ENCODE peak calls at places on chromosomes 6 and 20, in six cellular contexts. One of them, this sample, is unnamed.

GRCh38 chr6:169241688-169242350 is 11.8 kb downstream of the THBS2 start:
- DNase-seq in A549: no peak
- DNase-seq in stomach: no peak
- DNase-seq in CD8-positive, alpha-beta T cell: no peak
- DNase-seq in trophoblast cell: no peak
- DNase-seq in ovary: no peak
- DNase-seq in this sample: no peak

GRCh38 chr6:140462495-140463311 is 1088.3 kb upstream of the CITED2 start:
- DNase-seq in A549: no peak
- DNase-seq in stomach: no peak
- DNase-seq in CD8-positive, alpha-beta T cell: no peak
- DNase-seq in trophoblast cell: peak; percentile 69
- DNase-seq in ovary: no peak
- DNase-seq in this sample: no peak

GRCh38 chr6:15389759-15390723 is 144.2 kb downstream of the JARID2 start:
- DNase-seq in A549: peak; percentile 25
- DNase-seq in stomach: no peak
- DNase-seq in CD8-positive, alpha-beta T cell: peak; percentile 33
- DNase-seq in trophoblast cell: no peak
- DNase-seq in ovary: no peak
- DNase-seq in this sample: peak; percentile 33

GRCh38 chr6:120147218-120147871 is 797.8 kb upstream of the MAN1A1 start:
- DNase-seq in A549: no peak
- DNase-seq in stomach: no peak
- DNase-seq in CD8-positive, alpha-beta T cell: no peak
- DNase-seq in trophoblast cell: peak; percentile 3
- DNase-seq in ovary: no peak
- DNase-seq in this sample: no peak

GRCh38 chr6:16766836-16767745 is 5.8 kb upstream of the ATXN1 start:
- DNase-seq in A549: no peak
- DNase-seq in stomach: no peak
- DNase-seq in CD8-positive, alpha-beta T cell: no peak
- DNase-seq in trophoblast cell: no peak
- DNase-seq in ovary: no peak
- DNase-seq in this sample: no peak

GRCh38 chr20:50810842-50811241 is 16.0 kb downstream of the BCAS4 start:
- DNase-seq in A549: no peak
- DNase-seq in stomach: no peak
- DNase-seq in CD8-positive, alpha-beta T cell: no peak
- DNase-seq in trophoblast cell: no peak
- DNase-seq in ovary: no peak
- DNase-seq in this sample: no peak

GRCh38 chr6:143634486-143634885 is 43.3 kb upstream of the PHACTR2 start:
- DNase-seq in A549: no peak
- DNase-seq in stomach: no peak
- DNase-seq in CD8-positive, alpha-beta T cell: no peak
- DNase-seq in trophoblast cell: peak; percentile 65
- DNase-seq in ovary: no peak
- DNase-seq in this sample: no peak

GRCh38 chr20:44641305-44641704 is 10.2 kb downstream of the ADA start:
- DNase-seq in A549: no peak
- DNase-seq in stomach: no peak
- DNase-seq in CD8-positive, alpha-beta T cell: no peak
- DNase-seq in trophoblast cell: no peak
- DNase-seq in ovary: no peak
- DNase-seq in this sample: no peak

GRCh38 chr6:49497308-49497707 is 2.4 kb upstream of the GLYATL3 start:
- DNase-seq in A549: no peak
- DNase-seq in stomach: no peak
- DNase-seq in CD8-positive, alpha-beta T cell: no peak
- DNase-seq in trophoblast cell: no peak
- DNase-seq in ovary: no peak
- DNase-seq in this sample: no peak

GRCh38 chr20:5612476-5613291 is 137.5 kb upstream of the SHLD1 start:
- DNase-seq in A549: no peak
- DNase-seq in stomach: no peak
- DNase-seq in CD8-positive, alpha-beta T cell: no peak
- DNase-seq in trophoblast cell: no peak
- DNase-seq in ovary: no peak
- DNase-seq in this sample: no peak

GRCh38 chr6:86937219-86938079 is at the start of gene HTR1E:
- DNase-seq in A549: peak; percentile 15
- DNase-seq in stomach: peak; percentile 79
- DNase-seq in CD8-positive, alpha-beta T cell: no peak
- DNase-seq in trophoblast cell: peak; percentile 35
- DNase-seq in ovary: peak; percentile 72
- DNase-seq in this sample: no peak

GRCh38 chr6:80174931-80175572 is 68.6 kb downstream of the BCKDHB start:
- DNase-seq in A549: no peak
- DNase-seq in stomach: no peak
- DNase-seq in CD8-positive, alpha-beta T cell: no peak
- DNase-seq in trophoblast cell: no peak
- DNase-seq in ovary: no peak
- DNase-seq in this sample: no peak

GRCh38 chr20:10651227-10651990 is 22.4 kb downstream of the JAG1 start:
- DNase-seq in A549: no peak
- DNase-seq in stomach: no peak
- DNase-seq in CD8-positive, alpha-beta T cell: no peak
- DNase-seq in trophoblast cell: no peak
- DNase-seq in ovary: peak; percentile 20
- DNase-seq in this sample: no peak

GRCh38 chr6:22236626-22237414 is 60.0 kb downstream of the PRL start:
- DNase-seq in A549: peak; percentile 55
- DNase-seq in stomach: no peak
- DNase-seq in CD8-positive, alpha-beta T cell: no peak
- DNase-seq in trophoblast cell: no peak
- DNase-seq in ovary: no peak
- DNase-seq in this sample: no peak

GRCh38 chr6:92122746-92123145 is 1296.6 kb downstream of the EPHA7 start:
- DNase-seq in A549: no peak
- DNase-seq in stomach: no peak
- DNase-seq in CD8-positive, alpha-beta T cell: no peak
- DNase-seq in trophoblast cell: no peak
- DNase-seq in ovary: no peak
- DNase-seq in this sample: no peak

GRCh38 chr20:14617123-14617522 is 279.7 kb upstream of the FLRT3 start:
- DNase-seq in A549: peak; percentile 21
- DNase-seq in stomach: no peak
- DNase-seq in CD8-positive, alpha-beta T cell: no peak
- DNase-seq in trophoblast cell: no peak
- DNase-seq in ovary: no peak
- DNase-seq in this sample: no peak

GRCh38 chr6:167129588-167129987 is 6.7 kb downstream of the CCR6 start:
- DNase-seq in A549: no peak
- DNase-seq in stomach: no peak
- DNase-seq in CD8-positive, alpha-beta T cell: no peak
- DNase-seq in trophoblast cell: no peak
- DNase-seq in ovary: no peak
- DNase-seq in this sample: no peak

GRCh38 chr6:83847179-83847578 is 6.0 kb upstream of the RIPPLY2 start:
- DNase-seq in A549: no peak
- DNase-seq in stomach: no peak
- DNase-seq in CD8-positive, alpha-beta T cell: no peak
- DNase-seq in trophoblast cell: no peak
- DNase-seq in ovary: no peak
- DNase-seq in this sample: no peak

GRCh38 chr6:44851176-44851575 is 463.7 kb downstream of the CDC5L start:
- DNase-seq in A549: no peak
- DNase-seq in stomach: no peak
- DNase-seq in CD8-positive, alpha-beta T cell: no peak
- DNase-seq in trophoblast cell: no peak
- DNase-seq in ovary: no peak
- DNase-seq in this sample: no peak

GRCh38 chr6:75481936-75482593 is 11.5 kb downstream of the FILIP1 start:
- DNase-seq in A549: no peak
- DNase-seq in stomach: no peak
- DNase-seq in CD8-positive, alpha-beta T cell: no peak
- DNase-seq in trophoblast cell: no peak
- DNase-seq in ovary: no peak
- DNase-seq in this sample: no peak

GRCh38 chr20:24332956-24333355 is 136.5 kb upstream of the SYNDIG1 start:
- DNase-seq in A549: no peak
- DNase-seq in stomach: no peak
- DNase-seq in CD8-positive, alpha-beta T cell: no peak
- DNase-seq in trophoblast cell: no peak
- DNase-seq in ovary: no peak
- DNase-seq in this sample: no peak

GRCh38 chr20:58481541-58482021 is 33.6 kb downstream of the APCDD1L start:
- DNase-seq in A549: peak; percentile 15
- DNase-seq in stomach: peak; percentile 42
- DNase-seq in CD8-positive, alpha-beta T cell: peak; percentile 32
- DNase-seq in trophoblast cell: no peak
- DNase-seq in ovary: no peak
- DNase-seq in this sample: peak; percentile 73

GRCh38 chr20:56783826-56784225 is 154.7 kb downstream of the TFAP2C start:
- DNase-seq in A549: no peak
- DNase-seq in stomach: no peak
- DNase-seq in CD8-positive, alpha-beta T cell: no peak
- DNase-seq in trophoblast cell: no peak
- DNase-seq in ovary: no peak
- DNase-seq in this sample: no peak

GRCh38 chr20:56788671-56789610 is 159.8 kb downstream of the TFAP2C start:
- DNase-seq in A549: no peak
- DNase-seq in stomach: no peak
- DNase-seq in CD8-positive, alpha-beta T cell: no peak
- DNase-seq in trophoblast cell: no peak
- DNase-seq in ovary: no peak
- DNase-seq in this sample: no peak

GRCh38 chr20:56781108-56781739 is 152.1 kb downstream of the TFAP2C start:
- DNase-seq in A549: no peak
- DNase-seq in stomach: no peak
- DNase-seq in CD8-positive, alpha-beta T cell: no peak
- DNase-seq in trophoblast cell: no peak
- DNase-seq in ovary: no peak
- DNase-seq in this sample: no peak

GRCh38 chr20:56788041-56788670 is 159.1 kb downstream of the TFAP2C start:
- DNase-seq in A549: peak; percentile 86
- DNase-seq in stomach: no peak
- DNase-seq in CD8-positive, alpha-beta T cell: no peak
- DNase-seq in trophoblast cell: peak; percentile 88
- DNase-seq in ovary: no peak
- DNase-seq in this sample: no peak

GRCh38 chr20:56786503-56786902 is 157.4 kb downstream of the TFAP2C start:
- DNase-seq in A549: no peak
- DNase-seq in stomach: no peak
- DNase-seq in CD8-positive, alpha-beta T cell: no peak
- DNase-seq in trophoblast cell: no peak
- DNase-seq in ovary: no peak
- DNase-seq in this sample: no peak
- H3K27ac ChIP-seq in A549: peak overlapping the region; percentile 96
- H3K27ac ChIP-seq in stomach: no peak overlapping the region
- H3K27ac ChIP-seq in CD8-positive, alpha-beta T cell: no peak overlapping the region
- H3K27ac ChIP-seq in trophoblast cell: no peak overlapping the region
- H3K27ac ChIP-seq in ovary: no peak overlapping the region
- H3K27ac ChIP-seq in this sample: no peak overlapping the region

DNA sequence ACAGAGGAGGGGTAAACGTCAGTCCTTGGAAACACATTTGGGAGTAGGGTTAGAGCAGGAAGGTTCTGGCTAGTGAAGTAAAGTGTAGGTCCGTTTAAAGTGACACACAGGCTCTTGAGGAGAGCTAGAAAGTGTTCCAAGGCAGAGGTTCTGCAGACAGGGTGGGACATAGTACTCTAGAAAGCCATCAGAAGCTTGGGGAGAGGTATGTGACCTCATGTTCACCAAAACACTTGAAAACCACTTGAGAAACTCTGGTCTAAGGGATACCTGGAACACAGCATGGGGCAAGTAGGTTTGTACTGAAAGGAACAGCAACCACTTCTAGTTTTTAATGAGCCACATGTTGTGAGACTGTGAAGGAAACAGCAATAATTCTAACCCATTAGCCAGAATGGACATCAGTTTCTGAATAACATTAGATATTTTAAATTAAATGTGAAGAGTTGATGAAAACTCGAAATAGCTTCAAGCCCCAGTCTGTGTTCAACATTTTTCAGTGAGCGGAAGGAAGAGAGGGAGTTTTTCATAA is 49.0 kb downstream of the SOBP start:
- DNase-seq in A549: no peak
- DNase-seq in stomach: no peak
- DNase-seq in CD8-positive, alpha-beta T cell: no peak
- DNase-seq in trophoblast cell: no peak
- DNase-seq in ovary: no peak
- DNase-seq in this sample: no peak
- H3K4me1 ChIP-seq in A549: peaks cover 16% of the 10 kb centered on the region
- H3K4me1 ChIP-seq in stomach: peaks cover 4% of the 10 kb centered on the region
- H3K4me1 ChIP-seq in CD8-positive, alpha-beta T cell: no peaks in the 10 kb centered on the region
- H3K4me1 ChIP-seq in trophoblast cell: no peaks in the 10 kb centered on the region
- H3K4me1 ChIP-seq in ovary: peaks cover 6% of the 10 kb centered on the region
- H3K4me1 ChIP-seq in this sample: peaks cover 11% of the 10 kb centered on the region

GRCh38 chr20:36120991-36121390 is 33.5 kb upstream of the EPB41L1 start:
- DNase-seq in A549: no peak
- DNase-seq in stomach: no peak
- DNase-seq in CD8-positive, alpha-beta T cell: no peak
- DNase-seq in trophoblast cell: peak; percentile 95
- DNase-seq in ovary: no peak
- DNase-seq in this sample: no peak

GRCh38 chr20:36121981-36122930 is 32.3 kb upstream of the EPB41L1 start:
- DNase-seq in A549: no peak
- DNase-seq in stomach: peak; percentile 94
- DNase-seq in CD8-positive, alpha-beta T cell: no peak
- DNase-seq in trophoblast cell: peak; percentile 65
- DNase-seq in ovary: no peak
- DNase-seq in this sample: no peak

GRCh38 chr20:36120241-36120640 is 34.3 kb upstream of the EPB41L1 start:
- DNase-seq in A549: no peak
- DNase-seq in stomach: no peak
- DNase-seq in CD8-positive, alpha-beta T cell: no peak
- DNase-seq in trophoblast cell: peak; percentile 70
- DNase-seq in ovary: no peak
- DNase-seq in this sample: no peak

GRCh38 chr20:36119537-36119936 is 35.0 kb upstream of the EPB41L1 start:
- DNase-seq in A549: no peak
- DNase-seq in stomach: no peak
- DNase-seq in CD8-positive, alpha-beta T cell: no peak
- DNase-seq in trophoblast cell: no peak
- DNase-seq in ovary: no peak
- DNase-seq in this sample: no peak

GRCh38 chr20:36122931-36123288 is 31.6 kb upstream of the EPB41L1 start:
- DNase-seq in A549: no peak
- DNase-seq in stomach: no peak
- DNase-seq in CD8-positive, alpha-beta T cell: no peak
- DNase-seq in trophoblast cell: no peak
- DNase-seq in ovary: no peak
- DNase-seq in this sample: no peak
- H3K27ac ChIP-seq in A549: no peak overlapping the region
- H3K27ac ChIP-seq in stomach: peak overlapping the region; percentile 76
- H3K27ac ChIP-seq in CD8-positive, alpha-beta T cell: no peak overlapping the region
- H3K27ac ChIP-seq in trophoblast cell: no peak overlapping the region
- H3K27ac ChIP-seq in ovary: no peak overlapping the region
- H3K27ac ChIP-seq in this sample: no peak overlapping the region

DNA sequence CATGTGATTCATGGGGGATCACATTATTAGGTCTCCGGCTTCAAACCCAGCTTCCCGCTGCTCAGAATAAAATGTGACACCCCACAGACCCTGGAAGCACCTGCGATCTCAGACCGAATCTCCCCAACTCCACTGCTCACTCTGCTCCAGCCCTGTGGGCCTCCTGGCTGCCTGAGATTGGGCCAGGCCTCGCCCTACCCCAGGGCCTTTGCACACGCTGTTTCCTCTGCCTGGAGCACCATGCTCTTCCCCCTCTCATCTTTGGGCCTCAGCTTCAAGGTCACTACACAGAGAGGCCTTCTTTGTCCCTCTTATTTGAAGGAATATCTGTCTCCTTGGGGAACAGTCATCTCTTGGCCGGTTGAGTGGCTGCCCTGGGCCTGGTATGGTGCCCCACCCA is 48.8 kb downstream of the RBM38 start:
- DNase-seq in A549: no peak
- DNase-seq in stomach: no peak
- DNase-seq in CD8-positive, alpha-beta T cell: no peak
- DNase-seq in trophoblast cell: no peak
- DNase-seq in ovary: no peak
- DNase-seq in this sample: no peak
- H3K4me1 ChIP-seq in A549: peaks cover 3% of the 10 kb centered on the region
- H3K4me1 ChIP-seq in stomach: peaks cover 40% of the 10 kb centered on the region
- H3K4me1 ChIP-seq in CD8-positive, alpha-beta T cell: peaks cover 13% of the 10 kb centered on the region
- H3K4me1 ChIP-seq in trophoblast cell: peaks cover 53% of the 10 kb centered on the region
- H3K4me1 ChIP-seq in ovary: peaks cover 22% of the 10 kb centered on the region
- H3K4me1 ChIP-seq in this sample: peaks cover 2% of the 10 kb centered on the region

This sample was measured in right cardiac atrium.